ENCODE peak calls at places on chromosome 13, in four cellular contexts. L, T, B and W are unnamed samples.

GRCh38 chr13:78712866-78713265 is 53.9 kb upstream of the OBI1 start:
- DNase-seq in B (no peak), L (no peak), T (no peak), W (no peak)

GRCh38 chr13:43785681-43786471 is 896 bp downstream of the ENOX1 start:
- DNase-seq in T (no peak), B (peak), L (no peak), W (peak)

GRCh38 chr13:60759499-60759898 is 362.5 kb downstream of the TDRD3 start:
- DNase-seq in B (no peak), T (no peak), L (no peak), W (no peak)

GRCh38 chr13:19794552-19795143 is 11.9 kb upstream of the PSPC1 start:
- DNase-seq in B (no peak), T (no peak), L (no peak), W (no peak)

GRCh38 chr13:106596287-106596937 is 28.5 kb upstream of the ARGLU1 start:
- DNase-seq in B (no peak), T (no peak), L (no peak), W (no peak)

GRCh38 chr13:113044431-113045114 is 61.0 kb upstream of the F7 start:
- DNase-seq in T (no peak), B (no peak), L (no peak), W (no peak)

GRCh38 chr13:80399340-80400163 is 58.6 kb upstream of the SPRY2 start:
- DNase-seq in T (no peak), L (no peak), B (peak), W (no peak)

GRCh38 chr13:25222740-25223139 is 50.7 kb upstream of the AMER2 start:
- DNase-seq in T (no peak), B (no peak), L (no peak), W (no peak)

GRCh38 chr13:40476175-40476958 is 190.1 kb downstream of the FOXO1 start:
- DNase-seq in L (no peak), B (no peak), T (no peak), W (no peak)

GRCh38 chr13:95530178-95530577 is 22.3 kb upstream of the CLDN10 start:
- DNase-seq in T (no peak), L (peak), B (peak), W (no peak)

GRCh38 chr13:69204620-69205019 is 903.0 kb upstream of the ATXN8OS start:
- DNase-seq in T (no peak), B (no peak), L (no peak), W (no peak)

GRCh38 chr13:41334810-41335209 is 23.7 kb downstream of the NAA16 start:
- DNase-seq in B (no peak), T (no peak), L (no peak), W (no peak)

GRCh38 chr13:84446972-84447700 is 564.9 kb upstream of the SLITRK1 start:
- DNase-seq in T (no peak), L (no peak), B (no peak), W (no peak)

GRCh38 chr13:113023217-113023597 is 54.2 kb downstream of the MCF2L start:
- DNase-seq in T (no peak), B (no peak), L (no peak), W (no peak)

GRCh38 chr13:84430441-84430840 is 548.2 kb upstream of the SLITRK1 start:
- DNase-seq in L (no peak), T (no peak), B (peak), W (no peak)

GRCh38 chr13:76965759-76966421 is 17.6 kb downstream of the ACOD1 start:
- DNase-seq in T (no peak), L (no peak), B (peak), W (no peak)

GRCh38 chr13:66617786-66618185 is 612.4 kb downstream of the PCDH9 start:
- DNase-seq in B (no peak), L (no peak), T (no peak), W (no peak)

GRCh38 chr13:35836476-35836875 is 294.7 kb downstream of the DCLK1 start:
- DNase-seq in T (no peak), B (no peak), L (no peak), W (no peak)

GRCh38 chr13:110343241-110343865 is 36.3 kb downstream of the COL4A2 start:
- DNase-seq in T (no peak), L (no peak), B (no peak), W (no peak)

GRCh38 chr13:44601596-44601995 is 25.5 kb upstream of the TSC22D1 start:
- DNase-seq in T (no peak), L (no peak), B (no peak), W (no peak)

GRCh38 chr13:91399189-91400093 is 1.0 kb downstream of the GPC5 start:
- DNase-seq in L (no peak), B (no peak), T (no peak), W (no peak)

GRCh38 chr13:34627499-34627898 is 314.6 kb upstream of the NBEA start:
- DNase-seq in B (no peak), L (no peak), T (no peak), W (no peak)

GRCh38 chr13:58960909-58961308 is 1202.8 kb downstream of the DIAPH3 start:
- DNase-seq in T (no peak), L (peak), B (peak), W (no peak)

GRCh38 chr13:28983661-28984060 is 163.5 kb downstream of the MTUS2 start:
- DNase-seq in B (no peak), T (no peak), L (no peak), W (no peak)

GRCh38 chr13:19586904-19587634 is 25.7 kb upstream of the TPTE2 start:
- DNase-seq in B (peak), T (peak), L (peak), W (no peak)

GRCh38 chr13:44107357-44108121 is 227.8 kb downstream of the LACC1 start:
- DNase-seq in B (no peak), T (no peak), L (no peak), W (peak)

GRCh38 chr13:84946144-84946543 is 853.1 kb downstream of the SLITRK6 start:
- DNase-seq in L (peak), T (no peak), B (peak), W (no peak)

GRCh38 chr13:111082240-111082639 is 32.9 kb upstream of the ARHGEF7 start:
- DNase-seq in T (no peak), L (no peak), B (no peak), W (no peak)

GRCh38 chr13:101416181-101417042 is at the start of gene NALCN:
- DNase-seq in T (no peak), B (peak), L (no peak), W (no peak)

GRCh38 chr13:63628310-63628709 is 2212.7 kb upstream of the PCDH20 start:
- DNase-seq in L (no peak), T (no peak), B (no peak), W (no peak)

GRCh38 chr13:112719016-112719415 is 29.2 kb downstream of the ATP11A start:
- DNase-seq in B (no peak), T (no peak), L (no peak), W (no peak)

GRCh38 chr13:40060318-40061007 is 405.0 kb downstream of the COG6 start:
- DNase-seq in L (no peak), T (no peak), B (peak), W (no peak)

GRCh38 chr13:91701975-91702374 is 303.6 kb downstream of the GPC5 start:
- DNase-seq in L (no peak), B (no peak), T (no peak), W (no peak)

GRCh38 chr13:73657821-73658540 is 476.2 kb downstream of the KLF12 start:
- DNase-seq in L (no peak), B (peak), T (no peak), W (no peak)

GRCh38 chr13:79395881-79396280 is 10.2 kb downstream of the RBM26 start:
- DNase-seq in L (no peak), T (no peak), B (no peak), W (no peak)

GRCh38 chr13:64446372-64446771 is 2783.8 kb downstream of the PCDH9 start:
- DNase-seq in L (peak), T (no peak), B (peak), W (no peak)

GRCh38 chr13:54078271-54078670 is 1049.7 kb downstream of the OLFM4 start:
- DNase-seq in T (no peak), L (no peak), B (no peak), W (no peak)

GRCh38 chr13:73767747-73768315 is 366.4 kb downstream of the KLF12 start:
- DNase-seq in L (no peak), T (peak), B (peak), W (no peak)